ENCODE peak calls at places on chromosome 15, in six cellular contexts. C is LoVo; A is upper lobe of right lung; P is stimulated activated CD4-positive, alpha-beta T cell treated with anti-CD3 and anti-CD28 coated beads, Interleukin-12 subunit alpha, Interleukin-12 subunit beta, amount 100 ng/mL, for 4 hours; R is CD8-positive, alpha-beta T cell; B is osteocyte. D is an unnamed sample.

GRCh38 chr15:101019351-101019750 is 100.2 kb downstream of the LRRK1 start:
- DNase-seq in C (no peak), A (no peak), P (no peak), R (no peak), B (no peak), D (no peak)

GRCh38 chr15:25133804-25134203 is 179.0 kb downstream of the SNRPN start:
- DNase-seq in C (no peak), A (no peak), P (no peak), R (no peak), B (no peak), D (no peak)

GRCh38 chr15:71120428-71120944 is 5.2 kb downstream of the THSD4 start:
- DNase-seq in C (peak; percentile 48), A (no peak), P (no peak), R (no peak), B (no peak), D (no peak)

GRCh38 chr15:65303687-65304392 is 637 bp upstream of the RNU5B-1 start:
- DNase-seq in C (peak; percentile 70), A (peak; percentile 73), P (peak; percentile 51), R (peak; percentile 56), B (no peak), D (peak; percentile 61)

GRCh38 chr15:28260722-28261121 is 61.3 kb downstream of the HERC2 start:
- DNase-seq in C (no peak), A (no peak), P (no peak), R (no peak), B (no peak), D (no peak)

GRCh38 chr15:68298882-68299381 is 21.4 kb downstream of the FEM1B start:
- DNase-seq in C (peak; percentile 15), A (no peak), P (no peak), R (no peak), B (no peak), D (no peak)

GRCh38 chr15:47553933-47554332 is 163.4 kb upstream of the SEMA6D start:
- DNase-seq in C (no peak), A (no peak), P (no peak), R (no peak), B (no peak), D (no peak)

GRCh38 chr15:61131598-61131954 is 97.5 kb downstream of the RORA start:
- DNase-seq in C (no peak), A (no peak), P (no peak), R (no peak), B (no peak), D (no peak)

GRCh38 chr15:60713096-60714084 is 234.4 kb upstream of the ICE2 start:
- DNase-seq in C (no peak), A (peak; percentile 66), P (no peak), R (no peak), B (no peak), D (no peak)

GRCh38 chr15:38991126-38991525 is 426.5 kb upstream of the RASGRP1 start:
- DNase-seq in C (peak; percentile 43), A (no peak), P (no peak), R (no peak), B (no peak), D (no peak)